ENCODE peak calls at places on chromosomes 3 and 15, in nine cellular contexts. R, G, Q, S, Y, I, M, B and E are unnamed samples.

GRCh38 chr15:48336940-48337339 is 5.7 kb downstream of the DUT start:
- DNase-seq in S (no peak), B (no peak), Y (no peak), I (peak), M (peak), Q (no peak), R (no peak), G (no peak), E (no peak)

GRCh38 chr15:39455502-39455991 is 125.3 kb upstream of the THBS1 start:
- DNase-seq in Y (no peak), M (no peak), B (peak), S (no peak), R (no peak), G (no peak), I (peak), Q (no peak), E (no peak)

GRCh38 chr3:11820540-11821041 is 26.1 kb downstream of the TAMM41 start:
- DNase-seq in G (no peak), M (no peak), S (no peak), I (peak), R (no peak), B (no peak), Q (no peak), Y (no peak), E (no peak)

GRCh38 chr15:96737408-96737807 is 406.9 kb downstream of the NR2F2 start:
- DNase-seq in B (no peak), M (no peak), Q (no peak), R (no peak), Y (no peak), I (no peak), S (peak), G (no peak), E (no peak)

GRCh38 chr15:68317281-68318007 is 39.9 kb downstream of the FEM1B start:
- DNase-seq in Q (no peak), B (no peak), Y (no peak), I (no peak), S (no peak), M (no peak), G (no peak), R (peak), E (no peak)

GRCh38 chr15:99014803-99015676 is 7.4 kb upstream of the PGPEP1L start:
- DNase-seq in S (peak), G (peak), B (no peak), Y (no peak), Q (peak), R (no peak), I (peak), M (peak), E (peak)

GRCh38 chr3:42273351-42273750 is 7.4 kb upstream of the CCK start:
- DNase-seq in I (no peak), Y (no peak), S (no peak), R (no peak), B (no peak), M (no peak), G (no peak), Q (no peak), E (no peak)

GRCh38 chr3:33062814-33063346 is 34.1 kb downstream of the GLB1 start:
- DNase-seq in R (no peak), I (no peak), M (no peak), Y (no peak), G (no peak), B (no peak), Q (no peak), S (no peak), E (no peak)

GRCh38 chr3:108319428-108320053 is 23.2 kb downstream of the HHLA2 start:
- DNase-seq in M (no peak), R (no peak), G (no peak), B (no peak), Q (no peak), I (peak), Y (no peak), S (no peak), E (no peak)

GRCh38 chr15:80031841-80032240 is 27.6 kb upstream of the ZFAND6 start:
- DNase-seq in Y (no peak), Q (peak), I (no peak), R (no peak), S (no peak), G (no peak), M (peak), B (no peak), E (no peak)

GRCh38 chr15:62991698-62992097 is 50.8 kb upstream of the TPM1 start:
- DNase-seq in Q (no peak), B (no peak), I (no peak), M (no peak), S (no peak), G (no peak), Y (no peak), R (no peak), E (no peak)